ENCODE peak calls at places on chromosome 1, in seven cellular contexts. D, L, G, W, N, I and S are unnamed samples.

GRCh38 chr1:59730302-59730701 is 84.4 kb upstream of the HOOK1 start:
- DNase-seq in L (no peak), I (no peak), N (no peak), D (no peak), G (no peak), W (no peak), S (no peak)

GRCh38 chr1:62687421-62687902 is 724 bp downstream of the DOCK7 start:
- DNase-seq in L (peak), N (peak), G (no peak), D (peak), I (peak), W (no peak), S (no peak)

GRCh38 chr1:31189696-31190674 is 49.7 kb downstream of the NKAIN1 start:
- DNase-seq in L (no peak), G (no peak), W (no peak), N (no peak), I (no peak), D (no peak), S (no peak)

GRCh38 chr1:147821883-147822282 is 61.5 kb upstream of the GJA5 start:
- DNase-seq in G (no peak), W (no peak), L (no peak), N (no peak), D (no peak), I (no peak), S (no peak)

GRCh38 chr1:22804969-22805671 is 94.5 kb downstream of the EPHB2 start:
- DNase-seq in W (no peak), D (no peak), N (no peak), I (no peak), L (no peak), G (no peak), S (no peak)

GRCh38 chr1:175479521-175480342 is 263.7 kb downstream of the TNR start:
- DNase-seq in D (no peak), I (no peak), W (no peak), G (no peak), L (no peak), N (no peak), S (no peak)

GRCh38 chr1:118963456-118964430 is 24.4 kb downstream of the TBX15 start:
- DNase-seq in D (no peak), G (peak), L (no peak), W (no peak), N (peak), I (no peak), S (no peak)

GRCh38 chr1:151881479-151881878 is 27.8 kb downstream of the THEM4 start:
- DNase-seq in W (no peak), N (no peak), I (no peak), L (no peak), D (no peak), G (no peak), S (no peak)

GRCh38 chr1:84887261-84887934 is 5.6 kb downstream of the LPAR3 start:
- DNase-seq in N (no peak), G (no peak), W (no peak), D (no peak), I (no peak), L (no peak), S (no peak)

GRCh38 chr1:66752000-66752592 is at the start of gene DYNLT5:
- DNase-seq in L (no peak), N (peak), D (no peak), I (no peak), W (no peak), G (peak), S (peak)

GRCh38 chr1:159011701-159012100 is 2.0 kb downstream of the IFI16 start:
- DNase-seq in G (no peak), L (no peak), I (no peak), N (no peak), W (no peak), D (no peak), S (no peak)

GRCh38 chr1:234862360-234862943 is 252.5 kb upstream of the IRF2BP2 start:
- DNase-seq in I (no peak), N (no peak), L (no peak), D (no peak), W (no peak), G (no peak), S (no peak)

GRCh38 chr1:52059326-52059725 is 3.2 kb downstream of the BTF3L4 start:
- DNase-seq in D (no peak), N (peak), W (no peak), L (peak), I (no peak), G (no peak), S (no peak)

GRCh38 chr1:205355054-205355453 is 1.7 kb downstream of the KLHDC8A start:
- DNase-seq in L (no peak), W (no peak), G (no peak), N (peak), I (no peak), D (no peak), S (no peak)

GRCh38 chr1:19960621-19961020 is 18.8 kb downstream of the PLA2G2A start:
- DNase-seq in L (no peak), N (no peak), W (no peak), D (no peak), G (no peak), I (no peak), S (no peak)

GRCh38 chr1:187010571-187011309 is 182.0 kb downstream of the PLA2G4A start:
- DNase-seq in L (no peak), W (no peak), N (no peak), G (no peak), I (no peak), D (no peak), S (no peak)

GRCh38 chr1:71231751-71232150 is 150.9 kb upstream of the ZRANB2 start:
- DNase-seq in N (no peak), L (no peak), D (no peak), W (no peak), I (no peak), G (no peak), S (no peak)

GRCh38 chr1:182066934-182067333 is 5.4 kb upstream of the ZNF648 start:
- DNase-seq in N (no peak), W (no peak), G (no peak), L (no peak), D (no peak), I (no peak), S (no peak)

GRCh38 chr1:151989131-151989868 is 4.4 kb downstream of the S100A10 start:
- DNase-seq in G (peak), W (no peak), L (peak), D (peak), N (peak), I (no peak), S (no peak)

GRCh38 chr1:113146242-113147072 is 73.5 kb downstream of the LRIG2 start:
- DNase-seq in N (no peak), W (no peak), G (no peak), D (no peak), L (no peak), I (no peak), S (no peak)

GRCh38 chr1:114173704-114174103 is 20.0 kb upstream of the SYT6 start:
- DNase-seq in L (no peak), N (no peak), G (no peak), D (no peak), I (no peak), W (no peak), S (no peak)

GRCh38 chr1:231387770-231388669 is 34.1 kb downstream of the EGLN1 start:
- DNase-seq in L (no peak), G (no peak), W (no peak), N (no peak), D (no peak), I (no peak), S (no peak)

GRCh38 chr1:162882248-162882666 is 21.3 kb upstream of the CCDC190 start:
- DNase-seq in G (no peak), W (no peak), D (no peak), I (no peak), N (no peak), L (no peak), S (no peak)

GRCh38 chr1:236098267-236098666 is 33.4 kb upstream of the NID1 start:
- DNase-seq in D (no peak), L (no peak), W (no peak), G (no peak), N (no peak), I (no peak), S (no peak)

GRCh38 chr1:46134660-46135331 is 2.4 kb upstream of the PIK3R3 start:
- DNase-seq in G (no peak), L (no peak), I (no peak), W (no peak), N (no peak), D (no peak), S (no peak)

GRCh38 chr1:119873166-119874025 is 22.9 kb downstream of the ADAM30 start:
- DNase-seq in G (no peak), I (no peak), L (no peak), W (no peak), N (no peak), D (no peak), S (no peak)